ENCODE peak calls at places on chromosomes 1 and 21, in nine cellular contexts. H is iPS-NIHi11; R is NCI-H2081; L is effector memory CD4-positive, alpha-beta T cell; X is heart left ventricle; S is heart right ventricle; A is HuH-7.5; U is colonic mucosa; Z is activated gamma-delta T cell treated with anti-CD3 and anti-CD28 coated beads, Interleukin-2, amount 50 U/mL, for 16 hours. W is an unnamed sample.
A peak's percentile ranks its signal among the peaks of the same experiment; 100 is the strongest.

GRCh38 chr1:191876631-191877030 is 281.6 kb upstream of the RGS18 start:
- DNase-seq in H (no peak), S (no peak), U (no peak), X (no peak), L (no peak), Z (no peak), R (no peak), A (no peak), W (no peak)

GRCh38 chr21:44948426-44949120 is 8.7 kb downstream of the SLX9 start:
- DNase-seq in S (no peak), H (no peak), R (no peak), A (no peak), X (no peak), U (no peak), L (no peak), Z (no peak), W (no peak)

GRCh38 chr1:4306559-4307467 is 347.6 kb upstream of the AJAP1 start:
- DNase-seq in S (peak; percentile 7), H (no peak), X (no peak), R (no peak), Z (no peak), U (no peak), L (no peak), A (no peak), W (no peak)

GRCh38 chr1:201561195-201561564 is 22.3 kb downstream of the NAV1 start:
- DNase-seq in L (no peak), R (no peak), U (no peak), A (no peak), H (no peak), Z (no peak), X (no peak), S (no peak), W (no peak)

GRCh38 chr1:12127206-12127810 is 39.5 kb upstream of the TNFRSF1B start:
- DNase-seq in X (no peak), H (no peak), L (no peak), R (no peak), A (no peak), Z (no peak), U (no peak), S (no peak), W (no peak)

GRCh38 chr1:220696863-220697231 is 6.7 kb downstream of the C1orf115 start:
- DNase-seq in A (no peak), U (no peak), R (no peak), S (no peak), Z (no peak), L (no peak), X (no peak), H (no peak), W (no peak)

GRCh38 chr1:4637616-4638346 is 16.6 kb upstream of the AJAP1 start:
- DNase-seq in X (no peak), U (no peak), L (no peak), S (no peak), H (no peak), A (no peak), R (no peak), Z (no peak), W (no peak)

GRCh38 chr1:208002672-208003071 is 91.7 kb upstream of the CD34 start:
- DNase-seq in X (no peak), R (no peak), L (no peak), Z (no peak), S (peak; percentile 19), A (no peak), U (no peak), H (no peak), W (no peak)

GRCh38 chr1:10814954-10815862 is 18.8 kb upstream of the CASZ1 start:
- DNase-seq in A (peak; percentile 34), S (no peak), L (no peak), Z (no peak), R (peak; percentile 13), X (no peak), H (no peak), U (peak; percentile 50), W (no peak)

GRCh38 chr1:181354865-181355264 is 128.5 kb upstream of the CACNA1E start:
- DNase-seq in R (no peak), X (no peak), Z (no peak), A (no peak), S (no peak), L (no peak), H (no peak), U (no peak), W (no peak)

GRCh38 chr1:62941780-62942179 is 157.8 kb downstream of the ATG4C start:
- DNase-seq in R (no peak), X (no peak), U (no peak), A (no peak), S (no peak), H (no peak), Z (no peak), L (no peak), W (no peak)

GRCh38 chr1:222653178-222653827 is 35.4 kb downstream of the MIA3 start:
- DNase-seq in L (no peak), S (no peak), U (peak; percentile 35), X (no peak), A (no peak), Z (no peak), H (no peak), R (no peak), W (no peak)

GRCh38 chr1:195766709-195767108 is 841.5 kb downstream of the KCNT2 start:
- DNase-seq in S (no peak), H (no peak), U (no peak), X (no peak), Z (no peak), L (no peak), A (no peak), R (no peak), W (peak; percentile 28)

GRCh38 chr1:208628298-208628914 is 384.2 kb upstream of the PLXNA2 start:
- DNase-seq in S (no peak), Z (no peak), H (no peak), R (no peak), L (no peak), A (no peak), X (no peak), U (no peak), W (no peak)

GRCh38 chr1:53637726-53638640 is 101.0 kb downstream of the GLIS1 start:
- DNase-seq in A (no peak), H (no peak), Z (no peak), S (no peak), L (no peak), X (no peak), R (no peak), U (no peak), W (no peak)

GRCh38 chr1:51768971-51769601 is 109.4 kb downstream of the NRDC start:
- DNase-seq in Z (no peak), A (peak; percentile 35), X (peak; percentile 24), S (no peak), L (no peak), U (no peak), R (peak; percentile 68), H (peak; percentile 68), W (peak; percentile 73)

GRCh38 chr1:111768625-111769024 is 12.9 kb downstream of the DDX20 start:
- DNase-seq in H (no peak), R (no peak), X (no peak), L (no peak), U (no peak), S (no peak), A (no peak), Z (no peak), W (no peak)

GRCh38 chr1:203072911-203073310 is 12.9 kb downstream of the MYOG start:
- DNase-seq in X (no peak), S (no peak), L (no peak), U (no peak), H (no peak), Z (no peak), A (no peak), R (no peak), W (peak; percentile 17)

GRCh38 chr1:118253310-118253903 is 68.4 kb upstream of the SPAG17 start:
- DNase-seq in R (peak; percentile 4), U (no peak), H (no peak), Z (no peak), X (no peak), L (no peak), S (no peak), A (no peak), W (no peak)

GRCh38 chr1:27144920-27145661 is 9.8 kb downstream of the SLC9A1 start:
- DNase-seq in H (no peak), X (no peak), L (no peak), S (no peak), U (peak; percentile 47), A (no peak), R (no peak), Z (no peak), W (peak; percentile 68)

GRCh38 chr1:41918450-41919043 is at the start of gene HIVEP3:
- DNase-seq in L (no peak), X (no peak), S (no peak), H (peak; percentile 52), U (no peak), R (peak; percentile 82), A (no peak), Z (no peak), W (peak; percentile 59)

GRCh38 chr1:59549903-59550302 is 253.0 kb downstream of the FGGY start:
- DNase-seq in S (no peak), U (no peak), X (no peak), L (no peak), H (no peak), R (no peak), A (no peak), Z (no peak), W (no peak)

GRCh38 chr1:37940299-37940947 is 6.4 kb downstream of the INPP5B start:
- DNase-seq in X (no peak), Z (no peak), H (no peak), U (peak; percentile 56), A (no peak), S (no peak), L (no peak), R (peak; percentile 84), W (no peak)

GRCh38 chr1:203650012-203650836 is 23.6 kb downstream of the ATP2B4 start:
- DNase-seq in Z (peak; percentile 67), S (no peak), H (peak; percentile 84), R (peak; percentile 69), L (peak; percentile 87), X (peak; percentile 70), A (peak; percentile 55), U (peak; percentile 66), W (peak; percentile 83)

GRCh38 chr1:22829001-22829989 is 118.7 kb downstream of the EPHB2 start:
- DNase-seq in X (no peak), L (no peak), R (no peak), A (no peak), U (no peak), Z (no peak), S (no peak), H (no peak), W (peak; percentile 46)

GRCh38 chr1:19885821-19886220 is 3.6 kb downstream of the OTUD3 start:
- DNase-seq in H (no peak), L (no peak), A (no peak), S (no peak), U (no peak), Z (no peak), R (no peak), X (no peak), W (no peak)

GRCh38 chr1:201602413-201603265 is 63.7 kb downstream of the NAV1 start:
- DNase-seq in X (no peak), L (no peak), R (no peak), H (no peak), Z (no peak), U (no peak), A (no peak), S (no peak), W (peak; percentile 96)

GRCh38 chr1:150207278-150207971 is 28.5 kb downstream of the ANP32E start:
- DNase-seq in Z (no peak), X (no peak), S (no peak), A (no peak), L (no peak), R (no peak), U (no peak), H (no peak), W (no peak)

GRCh38 chr21:45736705-45737484 is 93.4 kb downstream of the PCBP3 start:
- DNase-seq in A (no peak), U (no peak), S (no peak), X (no peak), R (no peak), L (no peak), Z (no peak), H (no peak), W (no peak)

W was measured in astrocyte of the hippocampus.